ENCODE peak calls at places on chromosomes 12 and 14, in five cellular contexts. One of them, this sample, is unnamed.

GRCh38 chr12:79274571-79275064 is 410.0 kb downstream of the SYT1 start:
- DNase-seq in stimulated activated CD8-positive, alpha-beta memory T cell treated with anti-CD3 and anti-CD28 coated beads, Interleukin-4, amount 100 ng/mL, for 48 hours: no peak
- DNase-seq in CD4-positive, alpha-beta T cell: no peak
- DNase-seq in GDM1: no peak
- DNase-seq in fibroblast of the aortic adventitia: peak
- DNase-seq in this sample: no peak

GRCh38 chr12:22443379-22444316 is 100.7 kb downstream of the C2CD5 start:
- DNase-seq in stimulated activated CD8-positive, alpha-beta memory T cell treated with anti-CD3 and anti-CD28 coated beads, Interleukin-4, amount 100 ng/mL, for 48 hours: peak
- DNase-seq in CD4-positive, alpha-beta T cell: peak
- DNase-seq in GDM1: peak
- DNase-seq in fibroblast of the aortic adventitia: peak
- DNase-seq in this sample: peak

GRCh38 chr12:106138646-106139421 is at the start of gene NUAK1:
- DNase-seq in stimulated activated CD8-positive, alpha-beta memory T cell treated with anti-CD3 and anti-CD28 coated beads, Interleukin-4, amount 100 ng/mL, for 48 hours: no peak
- DNase-seq in CD4-positive, alpha-beta T cell: no peak
- DNase-seq in GDM1: no peak
- DNase-seq in fibroblast of the aortic adventitia: no peak
- DNase-seq in this sample: peak

GRCh38 chr12:117494833-117495714 is 133.6 kb upstream of the NOS1 start:
- DNase-seq in stimulated activated CD8-positive, alpha-beta memory T cell treated with anti-CD3 and anti-CD28 coated beads, Interleukin-4, amount 100 ng/mL, for 48 hours: no peak
- DNase-seq in CD4-positive, alpha-beta T cell: no peak
- DNase-seq in GDM1: no peak
- DNase-seq in fibroblast of the aortic adventitia: no peak
- DNase-seq in this sample: no peak

GRCh38 chr12:125188912-125189881 is 124.0 kb downstream of the AACS start:
- DNase-seq in stimulated activated CD8-positive, alpha-beta memory T cell treated with anti-CD3 and anti-CD28 coated beads, Interleukin-4, amount 100 ng/mL, for 48 hours: no peak
- DNase-seq in CD4-positive, alpha-beta T cell: no peak
- DNase-seq in GDM1: no peak
- DNase-seq in fibroblast of the aortic adventitia: no peak
- DNase-seq in this sample: no peak

GRCh38 chr12:53984901-53985357 is at the start of gene HOXC10:
- DNase-seq in stimulated activated CD8-positive, alpha-beta memory T cell treated with anti-CD3 and anti-CD28 coated beads, Interleukin-4, amount 100 ng/mL, for 48 hours: peak
- DNase-seq in CD4-positive, alpha-beta T cell: peak
- DNase-seq in GDM1: peak
- DNase-seq in fibroblast of the aortic adventitia: peak
- DNase-seq in this sample: peak

GRCh38 chr14:22852940-22853767 is 16.8 kb downstream of the MMP14 start:
- DNase-seq in stimulated activated CD8-positive, alpha-beta memory T cell treated with anti-CD3 and anti-CD28 coated beads, Interleukin-4, amount 100 ng/mL, for 48 hours: peak
- DNase-seq in CD4-positive, alpha-beta T cell: peak
- DNase-seq in GDM1: peak
- DNase-seq in fibroblast of the aortic adventitia: peak
- DNase-seq in this sample: peak

GRCh38 chr12:121461048-121461447 is 61.1 kb downstream of the RNF34 start:
- DNase-seq in stimulated activated CD8-positive, alpha-beta memory T cell treated with anti-CD3 and anti-CD28 coated beads, Interleukin-4, amount 100 ng/mL, for 48 hours: no peak
- DNase-seq in CD4-positive, alpha-beta T cell: no peak
- DNase-seq in GDM1: no peak
- DNase-seq in fibroblast of the aortic adventitia: no peak
- DNase-seq in this sample: no peak

GRCh38 chr12:70779250-70779649 is 141.3 kb downstream of the PTPRR start:
- DNase-seq in stimulated activated CD8-positive, alpha-beta memory T cell treated with anti-CD3 and anti-CD28 coated beads, Interleukin-4, amount 100 ng/mL, for 48 hours: no peak
- DNase-seq in CD4-positive, alpha-beta T cell: no peak
- DNase-seq in GDM1: no peak
- DNase-seq in fibroblast of the aortic adventitia: no peak
- DNase-seq in this sample: no peak

GRCh38 chr14:105019861-105020814 is 745 bp downstream of the CDCA4 start:
- DNase-seq in stimulated activated CD8-positive, alpha-beta memory T cell treated with anti-CD3 and anti-CD28 coated beads, Interleukin-4, amount 100 ng/mL, for 48 hours: peak
- DNase-seq in CD4-positive, alpha-beta T cell: peak
- DNase-seq in GDM1: no peak
- DNase-seq in fibroblast of the aortic adventitia: no peak
- DNase-seq in this sample: peak

GRCh38 chr12:27330846-27331245 is 1.8 kb upstream of the BMAL2 start:
- DNase-seq in stimulated activated CD8-positive, alpha-beta memory T cell treated with anti-CD3 and anti-CD28 coated beads, Interleukin-4, amount 100 ng/mL, for 48 hours: no peak
- DNase-seq in CD4-positive, alpha-beta T cell: no peak
- DNase-seq in GDM1: no peak
- DNase-seq in fibroblast of the aortic adventitia: peak
- DNase-seq in this sample: peak

GRCh38 chr12:10849425-10849878 is at the start of gene PRR4:
- DNase-seq in stimulated activated CD8-positive, alpha-beta memory T cell treated with anti-CD3 and anti-CD28 coated beads, Interleukin-4, amount 100 ng/mL, for 48 hours: no peak
- DNase-seq in CD4-positive, alpha-beta T cell: no peak
- DNase-seq in GDM1: no peak
- DNase-seq in fibroblast of the aortic adventitia: no peak
- DNase-seq in this sample: no peak

GRCh38 chr12:79596719-79597350 is 93.9 kb downstream of the PAWR start:
- DNase-seq in stimulated activated CD8-positive, alpha-beta memory T cell treated with anti-CD3 and anti-CD28 coated beads, Interleukin-4, amount 100 ng/mL, for 48 hours: no peak
- DNase-seq in CD4-positive, alpha-beta T cell: no peak
- DNase-seq in GDM1: no peak
- DNase-seq in fibroblast of the aortic adventitia: no peak
- DNase-seq in this sample: no peak

GRCh38 chr12:59459966-59460365 is 135.9 kb upstream of the SLC16A7 start:
- DNase-seq in stimulated activated CD8-positive, alpha-beta memory T cell treated with anti-CD3 and anti-CD28 coated beads, Interleukin-4, amount 100 ng/mL, for 48 hours: no peak
- DNase-seq in CD4-positive, alpha-beta T cell: no peak
- DNase-seq in GDM1: no peak
- DNase-seq in fibroblast of the aortic adventitia: peak
- DNase-seq in this sample: peak

GRCh38 chr14:77052281-77053044 is 24.0 kb upstream of the IRF2BPL start:
- DNase-seq in stimulated activated CD8-positive, alpha-beta memory T cell treated with anti-CD3 and anti-CD28 coated beads, Interleukin-4, amount 100 ng/mL, for 48 hours: no peak
- DNase-seq in CD4-positive, alpha-beta T cell: no peak
- DNase-seq in GDM1: no peak
- DNase-seq in fibroblast of the aortic adventitia: no peak
- DNase-seq in this sample: no peak

GRCh38 chr12:9940370-9940769 is 8.2 kb upstream of the CLEC2A start:
- DNase-seq in stimulated activated CD8-positive, alpha-beta memory T cell treated with anti-CD3 and anti-CD28 coated beads, Interleukin-4, amount 100 ng/mL, for 48 hours: no peak
- DNase-seq in CD4-positive, alpha-beta T cell: no peak
- DNase-seq in GDM1: no peak
- DNase-seq in fibroblast of the aortic adventitia: peak
- DNase-seq in this sample: no peak

GRCh38 chr12:84161296-84161695 is 751.3 kb downstream of the SLC6A15 start:
- DNase-seq in stimulated activated CD8-positive, alpha-beta memory T cell treated with anti-CD3 and anti-CD28 coated beads, Interleukin-4, amount 100 ng/mL, for 48 hours: no peak
- DNase-seq in CD4-positive, alpha-beta T cell: no peak
- DNase-seq in GDM1: no peak
- DNase-seq in fibroblast of the aortic adventitia: no peak
- DNase-seq in this sample: no peak

GRCh38 chr12:97063292-97063935 is 156.4 kb downstream of the NEDD1 start:
- DNase-seq in stimulated activated CD8-positive, alpha-beta memory T cell treated with anti-CD3 and anti-CD28 coated beads, Interleukin-4, amount 100 ng/mL, for 48 hours: no peak
- DNase-seq in CD4-positive, alpha-beta T cell: no peak
- DNase-seq in GDM1: no peak
- DNase-seq in fibroblast of the aortic adventitia: no peak
- DNase-seq in this sample: no peak

GRCh38 chr12:58920102-58920955 is at the start of gene LRIG3:
- DNase-seq in stimulated activated CD8-positive, alpha-beta memory T cell treated with anti-CD3 and anti-CD28 coated beads, Interleukin-4, amount 100 ng/mL, for 48 hours: peak
- DNase-seq in CD4-positive, alpha-beta T cell: no peak
- DNase-seq in GDM1: no peak
- DNase-seq in fibroblast of the aortic adventitia: peak
- DNase-seq in this sample: peak

GRCh38 chr12:121296618-121297476 is at the start of gene CAMKK2:
- DNase-seq in stimulated activated CD8-positive, alpha-beta memory T cell treated with anti-CD3 and anti-CD28 coated beads, Interleukin-4, amount 100 ng/mL, for 48 hours: peak
- DNase-seq in CD4-positive, alpha-beta T cell: peak
- DNase-seq in GDM1: peak
- DNase-seq in fibroblast of the aortic adventitia: peak
- DNase-seq in this sample: peak

GRCh38 chr12:116426391-116427136 is 132.6 kb upstream of the MAP1LC3B2 start:
- DNase-seq in stimulated activated CD8-positive, alpha-beta memory T cell treated with anti-CD3 and anti-CD28 coated beads, Interleukin-4, amount 100 ng/mL, for 48 hours: no peak
- DNase-seq in CD4-positive, alpha-beta T cell: no peak
- DNase-seq in GDM1: no peak
- DNase-seq in fibroblast of the aortic adventitia: peak
- DNase-seq in this sample: peak

GRCh38 chr12:71438670-71439361 is 782 bp upstream of the LGR5 start:
- DNase-seq in stimulated activated CD8-positive, alpha-beta memory T cell treated with anti-CD3 and anti-CD28 coated beads, Interleukin-4, amount 100 ng/mL, for 48 hours: no peak
- DNase-seq in CD4-positive, alpha-beta T cell: peak
- DNase-seq in GDM1: no peak
- DNase-seq in fibroblast of the aortic adventitia: peak
- DNase-seq in this sample: no peak

GRCh38 chr14:63542231-63542999 is 762 bp downstream of the PPP2R5E start:
- DNase-seq in stimulated activated CD8-positive, alpha-beta memory T cell treated with anti-CD3 and anti-CD28 coated beads, Interleukin-4, amount 100 ng/mL, for 48 hours: peak
- DNase-seq in CD4-positive, alpha-beta T cell: no peak
- DNase-seq in GDM1: no peak
- DNase-seq in fibroblast of the aortic adventitia: no peak
- DNase-seq in this sample: peak

GRCh38 chr14:50832935-50833607 is 2.1 kb upstream of the NIN start:
- DNase-seq in stimulated activated CD8-positive, alpha-beta memory T cell treated with anti-CD3 and anti-CD28 coated beads, Interleukin-4, amount 100 ng/mL, for 48 hours: no peak
- DNase-seq in CD4-positive, alpha-beta T cell: no peak
- DNase-seq in GDM1: no peak
- DNase-seq in fibroblast of the aortic adventitia: peak
- DNase-seq in this sample: no peak

GRCh38 chr14:35695647-35696046 is 113.4 kb downstream of the RALGAPA1 start:
- DNase-seq in stimulated activated CD8-positive, alpha-beta memory T cell treated with anti-CD3 and anti-CD28 coated beads, Interleukin-4, amount 100 ng/mL, for 48 hours: no peak
- DNase-seq in CD4-positive, alpha-beta T cell: no peak
- DNase-seq in GDM1: no peak
- DNase-seq in fibroblast of the aortic adventitia: peak
- DNase-seq in this sample: no peak

GRCh38 chr12:27840229-27840999 is 60.4 kb upstream of the MANSC4 start:
- DNase-seq in stimulated activated CD8-positive, alpha-beta memory T cell treated with anti-CD3 and anti-CD28 coated beads, Interleukin-4, amount 100 ng/mL, for 48 hours: no peak
- DNase-seq in CD4-positive, alpha-beta T cell: no peak
- DNase-seq in GDM1: no peak
- DNase-seq in fibroblast of the aortic adventitia: peak
- DNase-seq in this sample: no peak

GRCh38 chr12:66516133-66516532 is 162.7 kb downstream of the GRIP1 start:
- DNase-seq in stimulated activated CD8-positive, alpha-beta memory T cell treated with anti-CD3 and anti-CD28 coated beads, Interleukin-4, amount 100 ng/mL, for 48 hours: no peak
- DNase-seq in CD4-positive, alpha-beta T cell: no peak
- DNase-seq in GDM1: no peak
- DNase-seq in fibroblast of the aortic adventitia: no peak
- DNase-seq in this sample: peak

GRCh38 chr14:24556756-24557155 is 19.3 kb downstream of the CTSG start:
- DNase-seq in stimulated activated CD8-positive, alpha-beta memory T cell treated with anti-CD3 and anti-CD28 coated beads, Interleukin-4, amount 100 ng/mL, for 48 hours: no peak
- DNase-seq in CD4-positive, alpha-beta T cell: no peak
- DNase-seq in GDM1: no peak
- DNase-seq in fibroblast of the aortic adventitia: no peak
- DNase-seq in this sample: no peak

GRCh38 chr12:114703060-114703493 is 19.1 kb upstream of the TBX3 start:
- DNase-seq in stimulated activated CD8-positive, alpha-beta memory T cell treated with anti-CD3 and anti-CD28 coated beads, Interleukin-4, amount 100 ng/mL, for 48 hours: no peak
- DNase-seq in CD4-positive, alpha-beta T cell: no peak
- DNase-seq in GDM1: no peak
- DNase-seq in fibroblast of the aortic adventitia: no peak
- DNase-seq in this sample: no peak

This sample was measured in AG08395.